ENCODE peak calls at places on chromosome 11, in five cellular contexts. One of them, this sample, is unnamed.

GRCh38 chr11:79438631-79439429 is 2.0 kb downstream of the TENM4 start:
- DNase-seq in H9: peak; percentile 54
- DNase-seq in NCI-H345: peak; percentile 61
- DNase-seq in chondrocyte: no peak
- DNase-seq in HAP-1: peak; percentile 50
- DNase-seq in this sample: peak; percentile 53

GRCh38 chr11:122342089-122342749 is 226.2 kb upstream of the BLID start:
- DNase-seq in H9: no peak
- DNase-seq in NCI-H345: no peak
- DNase-seq in chondrocyte: no peak
- DNase-seq in HAP-1: no peak
- DNase-seq in this sample: no peak

GRCh38 chr11:32817181-32817842 is 12.4 kb upstream of the PRRG4 start:
- DNase-seq in H9: no peak
- DNase-seq in NCI-H345: no peak
- DNase-seq in chondrocyte: no peak
- DNase-seq in HAP-1: no peak
- DNase-seq in this sample: no peak

GRCh38 chr11:67644042-67644441 is 4.5 kb upstream of the TBX10 start:
- DNase-seq in H9: peak; percentile 48
- DNase-seq in NCI-H345: peak; percentile 10
- DNase-seq in chondrocyte: no peak
- DNase-seq in HAP-1: peak; percentile 38
- DNase-seq in this sample: no peak

GRCh38 chr11:112082729-112083128 is 3.8 kb downstream of the TIMM8B start:
- DNase-seq in H9: no peak
- DNase-seq in NCI-H345: no peak
- DNase-seq in chondrocyte: no peak
- DNase-seq in HAP-1: no peak
- DNase-seq in this sample: peak; percentile 58

GRCh38 chr11:2523821-2524391 is 79.1 kb downstream of the KCNQ1 start:
- DNase-seq in H9: peak; percentile 18
- DNase-seq in NCI-H345: no peak
- DNase-seq in chondrocyte: peak; percentile 77
- DNase-seq in HAP-1: no peak
- DNase-seq in this sample: no peak

GRCh38 chr11:23212829-23213228 is 352.6 kb upstream of the CCDC179 start:
- DNase-seq in H9: no peak
- DNase-seq in NCI-H345: no peak
- DNase-seq in chondrocyte: no peak
- DNase-seq in HAP-1: no peak
- DNase-seq in this sample: no peak

GRCh38 chr11:33411751-33412150 is 154.6 kb downstream of the HIPK3 start:
- DNase-seq in H9: no peak
- DNase-seq in NCI-H345: no peak
- DNase-seq in chondrocyte: no peak
- DNase-seq in HAP-1: no peak
- DNase-seq in this sample: no peak

This sample was measured in AG08396.